ENCODE peak calls at places on chromosomes 12 and 14, in eight cellular contexts. M is right lobe of liver, H is K562, N is IMR-90, T is stomach, O is esophagus squamous epithelium, F is esophagus muscularis mucosa, Y is sigmoid colon. I is an unnamed sample. For H3K4me1, the result is how much of the 10 kb centered on the place peaks cover.

GRCh38 chr14:104091061-104091926 is 5.8 kb downstream of the ASPG start:
- DNase-seq in F (no peak), M (peak), N (no peak), T (no peak), O (no peak), Y (no peak), H (no peak), I (no peak)

GRCh38 chr12:85448548-85449139 is 168.6 kb downstream of the ALX1 start:
- DNase-seq in Y (no peak), T (no peak), O (no peak), M (no peak), N (peak), F (no peak), H (no peak), I (no peak)

GRCh38 chr12:4006743-4007142 is 133.5 kb upstream of the PARP11 start:
- DNase-seq in H (no peak), O (no peak), M (no peak), N (no peak), Y (no peak), F (no peak), T (no peak), I (no peak)

GRCh38 chr14:75303415-75303814 is 24.8 kb downstream of the FOS start:
- DNase-seq in F (no peak), M (peak), O (no peak), H (peak), T (peak), N (peak), Y (peak), I (peak)

GRCh38 chr12:122721057-122721545 is 4.5 kb upstream of the HCAR3 start:
- DNase-seq in N (no peak), F (no peak), H (no peak), T (no peak), Y (no peak), O (no peak), M (no peak), I (no peak)

GRCh38 chr12:58491296-58491695 is 429.0 kb downstream of the LRIG3 start:
- DNase-seq in M (no peak), F (no peak), H (no peak), T (no peak), Y (no peak), N (peak), O (no peak), I (no peak)

GRCh38 chr12:106917503-106917902 is 38.2 kb upstream of the TMEM263 start:
- DNase-seq in O (no peak), Y (no peak), H (no peak), N (no peak), T (no peak), F (no peak), M (no peak), I (no peak)

GRCh38 chr14:74615735-74616134 is 3.7 kb upstream of the LTBP2 start:
- DNase-seq in Y (no peak), F (no peak), T (no peak), O (no peak), H (no peak), M (no peak), N (no peak), I (no peak)

GRCh38 chr12:102415515-102415914 is 64.8 kb downstream of the IGF1 start:
- DNase-seq in O (no peak), H (no peak), N (no peak), T (no peak), M (no peak), F (no peak), Y (no peak), I (no peak)
- TF ChIP-seq POLR2A in O (no peak), H (no peak), N (no peak), T (no peak), M (no peak), F (no peak), Y (no peak), I (no peak)

GRCh38 chr14:60757617-60758016 is 23.1 kb downstream of the MNAT1 start:
- DNase-seq in H (no peak), F (no peak), N (peak), T (no peak), O (no peak), Y (no peak), M (no peak), I (no peak)

GRCh38 chr14:60753264-60754126 is 18.9 kb downstream of the MNAT1 start:
- DNase-seq in H (no peak), O (no peak), T (no peak), M (no peak), F (no peak), Y (no peak), N (peak), I (no peak)

GRCh38 chr14:60758875-60759274 is 24.3 kb downstream of the MNAT1 start:
- DNase-seq in M (no peak), O (no peak), Y (no peak), N (peak), H (no peak), T (no peak), F (no peak), I (no peak)

GRCh38 chr14:60760209-60760608 is 25.6 kb downstream of the MNAT1 start:
- DNase-seq in H (no peak), N (no peak), M (no peak), T (no peak), O (no peak), F (no peak), Y (no peak), I (no peak)

DNA sequence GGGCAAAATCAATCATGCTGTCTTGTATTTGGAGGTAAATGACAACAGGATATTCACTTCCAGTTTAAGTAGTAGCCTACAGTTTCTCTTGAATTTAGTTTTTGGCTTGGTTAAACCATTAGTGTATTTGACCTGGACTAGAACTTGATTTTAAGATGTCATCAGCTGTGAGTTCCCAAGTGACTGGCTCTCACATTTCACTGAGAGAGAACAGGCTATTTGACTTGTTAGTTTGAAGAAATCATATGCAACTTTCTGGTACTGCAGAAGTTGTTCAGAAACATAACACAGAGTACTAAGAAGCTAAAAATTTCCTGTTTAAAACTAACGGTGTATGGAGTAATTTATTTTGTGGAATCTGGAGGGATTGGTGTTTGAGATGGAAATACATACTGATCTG is 22.3 kb downstream of the MNAT1 start:
- DNase-seq in Y (no peak), M (no peak), O (no peak), H (no peak), F (no peak), T (no peak), N (peak), I (no peak)
- H3K4me1 ChIP-seq in Y (under half), M (under half), O (under half), H (under half), F (under half), T (under half), N (under half), I (under half)

GRCh38 chr12:21118760-21119159 is 12.2 kb upstream of the SLCO1B1 start:
- DNase-seq in H (no peak), F (no peak), N (no peak), O (no peak), T (no peak), Y (no peak), M (no peak), I (no peak)
- TF ChIP-seq CTCF in H (no peak), F (no peak), N (no peak), O (no peak), T (no peak), Y (no peak), M (no peak), I (no peak)

DNA sequence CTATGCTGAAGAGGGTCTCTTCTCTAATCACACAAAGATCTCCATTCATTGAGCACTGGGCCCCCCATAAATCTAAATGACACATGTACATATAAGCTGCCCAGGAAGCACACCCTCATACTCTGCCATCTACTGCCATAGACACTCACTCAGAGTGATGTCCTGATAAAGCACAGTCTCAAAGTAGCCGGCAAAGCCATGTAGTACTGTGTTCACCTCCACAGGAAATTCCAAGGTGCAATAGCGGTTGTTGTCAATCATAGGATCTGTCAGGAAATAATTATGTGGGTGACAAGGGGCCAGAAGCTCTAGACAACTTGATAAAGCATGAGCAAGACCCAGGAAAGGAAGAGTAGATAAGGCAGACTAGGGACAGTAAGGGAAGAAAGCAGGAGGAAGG is 3.3 kb upstream of the RBM23 start:
- DNase-seq in N (no peak), M (no peak), F (no peak), T (no peak), H (no peak), Y (no peak), O (no peak), I (no peak)
- TF ChIP-seq POLR2A in N (no peak), M (no peak), F (no peak), T (no peak), H (no peak), Y (no peak), O (no peak), I (no peak)

GRCh38 chr12:113240395-113240794 is 19.1 kb downstream of the TPCN1 start:
- DNase-seq in N (no peak), M (no peak), O (no peak), F (no peak), Y (no peak), T (no peak), H (no peak), I (no peak)
- H3K4me1 ChIP-seq in N (under half), M (under half), O (half or more), F (half or more), Y (under half), T (half or more), H (under half), I (under half)

GRCh38 chr12:53450936-53451335 is 966 bp upstream of the PCBP2 start:
- DNase-seq in O (no peak), T (no peak), F (no peak), H (no peak), Y (no peak), N (no peak), M (no peak), I (no peak)

GRCh38 chr12:53451661-53452158 is at the start of gene PCBP2:
- DNase-seq in F (peak), N (peak), T (peak), M (peak), H (peak), O (peak), Y (peak), I (peak)

GRCh38 chr12:53454710-53455109 is 2.8 kb downstream of the PCBP2 start:
- DNase-seq in Y (no peak), T (no peak), H (no peak), F (no peak), O (no peak), N (no peak), M (no peak), I (no peak)

GRCh38 chr12:53453953-53454640 is 2.2 kb downstream of the PCBP2 start:
- DNase-seq in O (no peak), M (no peak), F (no peak), N (no peak), H (no peak), Y (no peak), T (no peak), I (no peak)

GRCh38 chr12:53452159-53453077 is 516 bp downstream of the PCBP2 start:
- DNase-seq in Y (peak), T (peak), H (peak), F (peak), O (peak), M (peak), N (peak), I (peak)
- TF ChIP-seq CTCF in Y (no peak), T (peak), H (peak), F (peak), O (peak), M (peak), N (peak), I (peak)

GRCh38 chr14:21088687-21089086 is 9.8 kb downstream of the ZNF219 start:
- DNase-seq in F (no peak), O (no peak), H (no peak), N (no peak), Y (no peak), T (no peak), M (no peak), I (peak)
- TF ChIP-seq POLR2A in F (no peak), O (no peak), H (no peak), N (no peak), Y (no peak), T (no peak), M (no peak), I (no peak)

DNA sequence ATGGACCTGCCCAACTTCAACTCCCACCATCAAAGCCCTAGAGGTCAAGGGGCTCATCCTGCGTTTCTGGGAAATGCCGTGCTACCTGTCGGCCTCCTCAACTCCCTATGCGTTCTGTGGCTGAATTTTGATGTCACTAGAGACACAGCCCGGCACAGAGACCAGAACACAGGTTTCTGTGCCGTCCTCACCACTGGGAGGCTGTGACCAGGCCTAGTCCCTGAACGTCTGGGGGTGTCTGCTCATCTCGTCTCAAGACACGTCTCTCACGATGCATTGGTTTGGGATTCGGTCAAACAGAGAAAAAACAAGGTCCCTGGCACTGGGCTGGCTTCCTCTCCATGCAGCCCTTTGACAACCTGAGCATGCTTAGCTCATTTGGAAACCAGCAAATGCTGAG is 33.5 kb downstream of the SLC15A4 start:
- DNase-seq in H (no peak), M (no peak), O (no peak), N (no peak), Y (peak), F (peak), T (no peak), I (no peak)
- H3K4me1 ChIP-seq in H (under half), M (under half), O (under half), N (under half), Y (under half), F (under half), T (under half), I (under half)

GRCh38 chr14:65411656-65412188 is 808 bp upstream of the FUT8 start:
- DNase-seq in Y (peak), M (peak), T (peak), O (peak), H (peak), N (peak), F (peak), I (peak)
- TF ChIP-seq CTCF in Y (no peak), M (no peak), T (no peak), O (no peak), H (no peak), N (no peak), F (no peak), I (no peak)